ENCODE peak calls at places on chromosomes 2 and 18, in four cellular contexts. One of them, this sample, is unnamed.

GRCh38 chr18:24138281-24138883 is 480 bp upstream of the CABYR start:
- DNase-seq in GM12891: no peak
- DNase-seq in GM12878: no peak
- DNase-seq in K562: no peak
- DNase-seq in this sample: peak

GRCh38 chr2:42851740-42852250 is 59.4 kb upstream of the HAAO start:
- DNase-seq in GM12891: no peak
- DNase-seq in GM12878: no peak
- DNase-seq in K562: no peak
- DNase-seq in this sample: no peak

GRCh38 chr18:11279461-11279860 is 130.1 kb upstream of the PIEZO2 start:
- DNase-seq in GM12891: no peak
- DNase-seq in GM12878: no peak
- DNase-seq in K562: no peak
- DNase-seq in this sample: no peak

GRCh38 chr2:196750291-196750923 is 49.1 kb downstream of the GTF3C3 start:
- DNase-seq in GM12891: no peak
- DNase-seq in GM12878: no peak
- DNase-seq in K562: no peak
- DNase-seq in this sample: no peak

GRCh38 chr18:47975105-47975504 is 44.6 kb upstream of the SMAD2 start:
- DNase-seq in GM12891: no peak
- DNase-seq in GM12878: no peak
- DNase-seq in K562: no peak
- DNase-seq in this sample: no peak

GRCh38 chr2:163592954-163593622 is 142.7 kb downstream of the FIGN start:
- DNase-seq in GM12891: no peak
- DNase-seq in GM12878: no peak
- DNase-seq in K562: no peak
- DNase-seq in this sample: no peak

GRCh38 chr18:50218432-50219197 is 23.7 kb upstream of the MYO5B start:
- DNase-seq in GM12891: no peak
- DNase-seq in GM12878: peak
- DNase-seq in K562: peak
- DNase-seq in this sample: peak

GRCh38 chr2:181586569-181587076 is 70.3 kb downstream of the CERKL start:
- DNase-seq in GM12891: no peak
- DNase-seq in GM12878: peak
- DNase-seq in K562: no peak
- DNase-seq in this sample: no peak

GRCh38 chr2:240350696-240351087 is 84.8 kb upstream of the GPC1 start:
- DNase-seq in GM12891: no peak
- DNase-seq in GM12878: no peak
- DNase-seq in K562: no peak
- DNase-seq in this sample: no peak

GRCh38 chr2:15825276-15826060 is 114.9 kb upstream of the MYCN start:
- DNase-seq in GM12891: no peak
- DNase-seq in GM12878: no peak
- DNase-seq in K562: no peak
- DNase-seq in this sample: no peak

GRCh38 chr2:112958428-112959108 is 19.2 kb upstream of the IL36G start:
- DNase-seq in GM12891: peak
- DNase-seq in GM12878: no peak
- DNase-seq in K562: peak
- DNase-seq in this sample: peak

GRCh38 chr2:64655873-64656272 is 2.2 kb upstream of the SERTAD2 start:
- DNase-seq in GM12891: no peak
- DNase-seq in GM12878: no peak
- DNase-seq in K562: no peak
- DNase-seq in this sample: peak

GRCh38 chr2:161102770-161103450 is 57.3 kb upstream of the TANK start:
- DNase-seq in GM12891: no peak
- DNase-seq in GM12878: no peak
- DNase-seq in K562: no peak
- DNase-seq in this sample: no peak

GRCh38 chr2:118374974-118375745 is 286.9 kb downstream of the INSIG2 start:
- DNase-seq in GM12891: no peak
- DNase-seq in GM12878: no peak
- DNase-seq in K562: no peak
- DNase-seq in this sample: no peak

GRCh38 chr2:24898122-24899109 is 21.6 kb downstream of the ADCY3 start:
- DNase-seq in GM12891: no peak
- DNase-seq in GM12878: no peak
- DNase-seq in K562: no peak
- DNase-seq in this sample: no peak

GRCh38 chr2:115746151-115746550 is 1303.7 kb downstream of the DPP10 start:
- DNase-seq in GM12891: no peak
- DNase-seq in GM12878: no peak
- DNase-seq in K562: no peak
- DNase-seq in this sample: no peak

GRCh38 chr2:159996792-159997546 is 65.4 kb downstream of the PLA2R1 start:
- DNase-seq in GM12891: no peak
- DNase-seq in GM12878: no peak
- DNase-seq in K562: no peak
- DNase-seq in this sample: no peak

GRCh38 chr2:144939590-144939989 is 419.7 kb upstream of the ZEB2 start:
- DNase-seq in GM12891: no peak
- DNase-seq in GM12878: no peak
- DNase-seq in K562: no peak
- DNase-seq in this sample: no peak

GRCh38 chr2:33391582-33392255 is 84.7 kb upstream of the RASGRP3 start:
- DNase-seq in GM12891: no peak
- DNase-seq in GM12878: no peak
- DNase-seq in K562: no peak
- DNase-seq in this sample: no peak

GRCh38 chr2:44768438-44769236 is 172.9 kb upstream of the SIX3 start:
- DNase-seq in GM12891: no peak
- DNase-seq in GM12878: no peak
- DNase-seq in K562: no peak
- DNase-seq in this sample: no peak

GRCh38 chr2:19021100-19021476 is 337.3 kb downstream of the OSR1 start:
- DNase-seq in GM12891: no peak
- DNase-seq in GM12878: no peak
- DNase-seq in K562: no peak
- DNase-seq in this sample: no peak

GRCh38 chr2:210673117-210673516 is 116.7 kb downstream of the CPS1 start:
- DNase-seq in GM12891: no peak
- DNase-seq in GM12878: no peak
- DNase-seq in K562: no peak
- DNase-seq in this sample: no peak

GRCh38 chr2:167355796-167356195 is 467.5 kb downstream of the XIRP2 start:
- DNase-seq in GM12891: no peak
- DNase-seq in GM12878: no peak
- DNase-seq in K562: no peak
- DNase-seq in this sample: no peak

GRCh38 chr2:189799531-189799930 is 15.3 kb downstream of the PMS1 start:
- DNase-seq in GM12891: no peak
- DNase-seq in GM12878: no peak
- DNase-seq in K562: no peak
- DNase-seq in this sample: no peak

GRCh38 chr2:8907764-8908163 is 70.4 kb upstream of the KIDINS220 start:
- DNase-seq in GM12891: no peak
- DNase-seq in GM12878: no peak
- DNase-seq in K562: no peak
- DNase-seq in this sample: no peak

DNA sequence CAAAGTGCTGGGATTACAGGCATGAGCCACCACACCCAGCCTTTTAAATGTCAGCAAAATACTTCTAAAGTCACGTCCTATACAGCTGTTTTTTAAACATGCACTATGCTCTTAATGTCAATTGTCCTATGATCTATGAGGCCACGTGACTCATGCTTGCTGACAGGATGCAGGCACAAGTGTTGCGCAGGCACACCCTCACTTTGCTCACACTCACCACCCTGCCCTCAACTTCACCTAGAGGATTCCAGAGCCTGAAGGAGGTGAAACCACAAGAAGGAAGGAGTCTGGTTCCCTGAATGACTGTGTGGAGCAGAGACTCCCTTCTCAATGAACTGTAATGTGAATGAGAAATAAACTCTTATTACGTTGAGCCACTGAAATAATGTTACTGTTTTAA is 68.8 kb upstream of the KIDINS220 start:
- DNase-seq in GM12891: no peak
- DNase-seq in GM12878: no peak
- DNase-seq in K562: no peak
- DNase-seq in this sample: peak
- TF ChIP-seq SPI1 in GM12891: no peak
- TF ChIP-seq SPI1 in GM12878: no peak
- TF ChIP-seq SPI1 in K562: no peak
- TF ChIP-seq SPI1 in this sample: no peak

DNA sequence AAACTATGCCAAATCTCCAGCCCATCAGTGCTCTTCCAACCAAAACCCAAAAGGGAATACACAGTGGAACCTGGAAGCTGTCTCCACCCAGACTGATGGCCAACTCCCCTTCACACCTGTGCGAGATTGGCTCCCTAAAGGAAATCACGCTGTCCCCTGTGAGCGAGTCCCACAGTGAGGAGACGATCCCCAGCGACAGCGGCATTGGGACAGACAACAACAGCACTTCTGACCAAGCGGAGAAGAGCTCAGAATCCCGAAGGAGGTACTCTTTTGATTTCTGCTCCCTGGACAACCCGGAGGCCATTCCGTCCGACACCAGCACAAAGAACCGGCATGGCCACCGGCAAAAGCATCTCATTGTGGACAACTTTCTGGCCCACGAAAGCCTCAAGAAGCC is 271.1 kb downstream of the SETBP1 start:
- DNase-seq in GM12891: no peak
- DNase-seq in GM12878: no peak
- DNase-seq in K562: no peak
- DNase-seq in this sample: no peak
- TF ChIP-seq SPI1 in GM12891: no peak
- TF ChIP-seq SPI1 in GM12878: no peak
- TF ChIP-seq SPI1 in K562: no peak
- TF ChIP-seq SPI1 in this sample: no peak

GRCh38 chr18:44568343-44568742 is 112.3 kb upstream of the SETBP1 start:
- DNase-seq in GM12891: no peak
- DNase-seq in GM12878: no peak
- DNase-seq in K562: no peak
- DNase-seq in this sample: no peak
- TF ChIP-seq SPI1 in GM12891: no peak
- TF ChIP-seq SPI1 in GM12878: no peak
- TF ChIP-seq SPI1 in K562: no peak
- TF ChIP-seq SPI1 in this sample: no peak

GRCh38 chr2:28492276-28492675 is 3.6 kb upstream of the PLB1 start:
- DNase-seq in GM12891: no peak
- DNase-seq in GM12878: no peak
- DNase-seq in K562: no peak
- DNase-seq in this sample: no peak
- TF ChIP-seq SPI1 in GM12891: no peak
- TF ChIP-seq SPI1 in GM12878: no peak
- TF ChIP-seq SPI1 in K562: no peak
- TF ChIP-seq SPI1 in this sample: no peak

DNA sequence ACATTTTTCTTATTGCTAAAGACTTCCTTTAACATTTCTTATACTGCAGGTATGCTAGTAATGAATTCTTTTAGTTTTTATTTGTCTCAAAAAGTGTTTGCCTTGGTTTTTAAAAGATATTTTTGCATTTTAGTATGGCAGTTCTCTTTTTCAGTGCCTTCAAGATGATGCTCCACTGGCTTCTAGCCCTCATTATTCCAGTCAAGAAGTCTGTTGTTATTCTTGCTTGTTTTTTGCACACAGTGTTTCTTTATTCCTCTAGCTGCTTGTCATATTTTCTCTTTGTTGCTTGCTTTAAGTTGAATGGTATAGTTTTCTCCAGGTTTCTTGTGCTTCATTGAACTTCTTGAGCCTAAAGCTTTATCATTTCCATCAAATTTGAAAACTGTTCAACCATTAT is 158.0 kb upstream of the SPHKAP start:
- DNase-seq in GM12891: no peak
- DNase-seq in GM12878: no peak
- DNase-seq in K562: no peak
- DNase-seq in this sample: no peak
- TF ChIP-seq SPI1 in GM12891: no peak
- TF ChIP-seq SPI1 in GM12878: no peak
- TF ChIP-seq SPI1 in K562: no peak
- TF ChIP-seq SPI1 in this sample: no peak

GRCh38 chr2:121006783-121007489 is 271.3 kb downstream of the GLI2 start:
- DNase-seq in GM12891: no peak
- DNase-seq in GM12878: no peak
- DNase-seq in K562: no peak
- DNase-seq in this sample: no peak
- TF ChIP-seq SPI1 in GM12891: no peak
- TF ChIP-seq SPI1 in GM12878: no peak
- TF ChIP-seq SPI1 in K562: no peak
- TF ChIP-seq SPI1 in this sample: no peak

This sample was measured in HL-60.